ENCODE peak calls at places on chromosomes 5 and 9, in seven cellular contexts. K, B, L, X, H, Q and D are unnamed samples.

GRCh38 chr9:125361837-125362531 is 100.4 kb downstream of the GAPVD1 start:
- DNase-seq in X (peak), B (no peak), Q (no peak), L (no peak), H (peak), K (no peak), D (no peak)

GRCh38 chr5:108531367-108532211 is 149.7 kb upstream of the FBXL17 start:
- DNase-seq in B (no peak), X (no peak), L (no peak), Q (no peak), H (no peak), K (no peak), D (no peak)

GRCh38 chr9:110835859-110836271 is 167.3 kb downstream of the MUSK start:
- DNase-seq in K (peak), B (no peak), H (no peak), X (peak), Q (no peak), L (no peak), D (no peak)

GRCh38 chr9:134175291-134175807 is 11.0 kb upstream of the RNU6ATAC start:
- DNase-seq in H (peak), Q (no peak), X (no peak), K (no peak), L (peak), B (no peak), D (no peak)

GRCh38 chr5:111389390-111390082 is 122.8 kb downstream of the STARD4 start:
- DNase-seq in K (no peak), B (no peak), Q (no peak), X (peak), L (no peak), H (no peak), D (no peak)

GRCh38 chr5:177500685-177501522 is 3.5 kb upstream of the PDLIM7 start:
- DNase-seq in L (peak), H (peak), Q (no peak), K (peak), B (peak), X (peak), D (peak)

GRCh38 chr5:76084496-76085285 is 1.5 kb downstream of the SV2C start:
- DNase-seq in X (no peak), B (no peak), K (no peak), H (peak), L (peak), Q (no peak), D (no peak)

GRCh38 chr5:126354012-126354856 is 69.0 kb upstream of the GRAMD2B start:
- DNase-seq in X (peak), L (no peak), B (no peak), H (peak), K (peak), Q (peak), D (no peak)

GRCh38 chr5:115770466-115770865 is 46.0 kb downstream of the CDO1 start:
- DNase-seq in K (no peak), B (no peak), X (no peak), L (no peak), H (peak), Q (no peak), D (no peak)

GRCh38 chr5:177232761-177233160 is 70.8 kb downstream of the RAB24 start:
- DNase-seq in L (no peak), Q (peak), H (no peak), X (peak), K (no peak), B (no peak), D (no peak)

GRCh38 chr9:37592108-37592951 is at the start of gene TOMM5:
- DNase-seq in H (peak), K (peak), X (peak), L (peak), Q (peak), B (peak), D (peak)

GRCh38 chr9:125631391-125632085 is 75.5 kb downstream of the MAPKAP1 start:
- DNase-seq in H (peak), K (peak), B (no peak), X (peak), Q (peak), L (no peak), D (peak)

GRCh38 chr9:93898026-93898425 is 57.1 kb downstream of the BARX1 start:
- DNase-seq in B (no peak), X (no peak), Q (no peak), H (peak), K (no peak), L (no peak), D (no peak)

GRCh38 chr5:88172847-88173758 is 95.5 kb downstream of the TMEM161B start:
- DNase-seq in L (no peak), H (no peak), K (no peak), X (no peak), Q (no peak), B (no peak), D (peak)

GRCh38 chr5:56525117-56525516 is 290.2 kb upstream of the MAP3K1 start:
- DNase-seq in Q (no peak), L (no peak), B (no peak), H (no peak), X (peak), K (no peak), D (no peak)